ENCODE peak calls at places on chromosomes 13 and 19, in four cellular contexts. M is AG04450, R is IMR-90, U is esophagus squamous epithelium. N is an unnamed sample.

GRCh38 chr19:10270616-10271394 is at the start of gene ICAM1:
- DNase-seq in U (no peak), M (no peak), R (peak; percentile 66), N (peak; percentile 22)

GRCh38 chr13:79282976-79283375 is 123.1 kb downstream of the RBM26 start:
- DNase-seq in M (no peak), R (no peak), U (no peak), N (no peak)

GRCh38 chr13:48636550-48636949 is 17.2 kb upstream of the CYSLTR2 start:
- DNase-seq in R (peak; percentile 31), M (no peak), U (no peak), N (no peak)

GRCh38 chr19:38285567-38285966 is 18.5 kb upstream of the C19orf33 start:
- DNase-seq in U (no peak), R (peak; percentile 62), M (no peak), N (no peak)

GRCh38 chr13:42575938-42576337 is 2.0 kb downstream of the TNFSF11 start:
- DNase-seq in R (no peak), U (no peak), M (no peak), N (no peak)

GRCh38 chr19:49160450-49161189 is 3.0 kb downstream of the TRPM4 start:
- DNase-seq in U (no peak), M (no peak), R (no peak), N (no peak)

GRCh38 chr13:94054159-94054558 is 425.3 kb downstream of the DCT start:
- DNase-seq in R (no peak), U (no peak), M (no peak), N (no peak)

GRCh38 chr19:575527-576506 is 3.4 kb downstream of the BSG start:
- DNase-seq in U (no peak), M (no peak), R (peak; percentile 37), N (peak; percentile 54)

GRCh38 chr19:37564624-37565369 is 29.8 kb downstream of the ZNF571 start:
- DNase-seq in M (no peak), U (no peak), R (no peak), N (no peak)

GRCh38 chr19:11849264-11849615 is 714 bp downstream of the ZNF439 start:
- DNase-seq in M (no peak), U (no peak), R (no peak), N (no peak)

GRCh38 chr19:45771331-45771933 is 2.4 kb upstream of the SIX5 start:
- DNase-seq in U (no peak), M (no peak), R (no peak), N (no peak)

GRCh38 chr19:2561895-2562294 is 86.0 kb downstream of the GADD45B start:
- DNase-seq in R (no peak), U (no peak), M (no peak), N (no peak)

GRCh38 chr13:20492641-20493040 is 33.0 kb downstream of the CRYL1 start:
- DNase-seq in M (no peak), R (peak; percentile 65), U (no peak), N (no peak)

DNA sequence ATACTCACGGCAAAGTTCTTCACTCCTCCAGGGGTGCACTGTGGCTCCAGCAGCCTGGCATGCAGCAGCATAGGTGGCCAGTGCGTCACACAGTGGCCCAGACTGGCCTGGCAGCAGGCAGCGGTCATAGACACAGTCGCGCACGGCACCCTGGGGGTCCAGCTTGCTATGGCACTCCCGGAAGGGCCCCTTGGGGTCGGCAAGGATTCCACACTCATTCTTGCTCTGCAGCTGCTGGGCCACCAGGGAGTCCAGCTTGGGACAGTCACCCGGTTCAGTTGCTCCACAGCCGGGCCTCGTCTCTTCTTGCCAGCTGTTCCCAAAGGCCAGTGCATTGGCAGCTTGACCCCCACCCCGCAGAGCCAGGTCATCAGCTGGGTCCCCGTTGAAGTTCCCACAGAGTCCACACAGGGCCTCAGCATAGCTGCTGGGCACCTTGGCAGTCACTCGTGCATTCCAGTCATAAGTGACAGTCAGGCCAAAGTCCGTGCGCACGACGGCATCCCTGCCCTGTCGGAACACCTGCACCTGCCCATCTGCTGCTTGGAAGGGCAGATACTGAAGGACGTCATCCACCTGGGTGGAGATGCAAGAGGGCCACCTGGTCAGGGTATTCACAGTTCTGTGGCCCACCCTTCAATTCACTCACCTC is 20.6 kb downstream of the FCGBP start:
- DNase-seq in R (no peak), M (no peak), U (no peak), N (no peak)
- TF ChIP-seq CTCF in R (no peak), M (no peak), U (no peak), N (no peak)

GRCh38 chr13:30375436-30375835 is 46.9 kb upstream of the UBE2L5 start:
- DNase-seq in M (no peak), R (no peak), U (no peak), N (no peak)

GRCh38 chr13:30377312-30377685 is 45.0 kb upstream of the UBE2L5 start:
- DNase-seq in M (no peak), U (no peak), R (no peak), N (no peak)

GRCh38 chr13:30381049-30381448 is 41.2 kb upstream of the UBE2L5 start:
- DNase-seq in U (no peak), R (no peak), M (no peak), N (no peak)

GRCh38 chr13:30373727-30374126 is 48.6 kb upstream of the UBE2L5 start:
- DNase-seq in M (no peak), U (peak; percentile 4), R (no peak), N (no peak)

DNA sequence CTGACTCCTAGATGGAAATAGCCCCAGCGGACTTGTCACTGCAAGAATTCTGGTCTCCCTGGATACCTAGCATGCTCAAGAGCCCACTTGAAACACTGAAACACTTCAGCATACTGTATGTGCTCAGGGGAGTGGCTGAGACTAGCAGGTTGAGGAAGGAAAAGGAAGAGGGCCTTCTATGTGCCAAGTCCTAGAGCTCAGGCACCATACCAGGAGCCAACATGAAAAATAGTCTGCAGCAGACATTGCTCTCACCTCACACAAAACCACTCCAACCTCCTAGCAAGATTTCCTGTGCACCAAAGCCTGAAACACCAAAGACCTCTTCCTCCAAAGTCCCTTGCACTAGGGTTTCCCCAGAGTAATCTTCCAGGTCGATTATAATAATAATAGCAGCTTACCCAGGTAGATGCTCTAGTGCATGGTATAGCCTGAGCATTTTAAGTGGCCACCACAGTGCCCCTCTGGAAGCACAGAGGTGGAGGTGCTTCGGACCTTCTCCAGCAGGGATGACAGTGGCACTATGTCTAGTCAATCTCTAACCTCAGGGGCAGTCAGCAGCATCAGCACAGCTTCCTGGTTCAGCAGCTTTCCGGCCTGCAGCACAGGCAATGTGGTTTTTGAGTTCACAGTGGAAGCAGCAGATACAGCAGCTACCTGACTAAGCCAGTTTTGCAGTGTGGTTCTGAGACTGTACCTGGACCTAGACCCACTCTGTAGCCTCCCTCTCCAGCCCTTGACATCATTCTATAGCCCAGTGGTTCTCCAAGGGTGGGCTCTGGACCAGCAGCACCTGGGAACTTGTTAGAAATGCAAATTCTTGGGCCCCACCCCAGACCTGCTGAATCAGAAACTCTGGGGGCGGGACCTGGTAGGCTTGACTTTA is 45.6 kb upstream of the UBE2L5 start:
- DNase-seq in U (peak; percentile 16), R (no peak), M (no peak), N (no peak)
- H3K4me3 ChIP-seq in U (peak overlapping the region; percentile 38), R (no peak overlapping the region), M (no peak overlapping the region), N (no peak overlapping the region)

GRCh38 chr13:33875658-33876401 is 57.9 kb downstream of the RFC3 start:
- DNase-seq in R (no peak), U (no peak), M (no peak), N (no peak)

GRCh38 chr13:33872005-33872351 is 54.0 kb downstream of the RFC3 start:
- DNase-seq in U (no peak), R (no peak), M (no peak), N (no peak)

GRCh38 chr13:33876716-33877394 is 58.9 kb downstream of the RFC3 start:
- DNase-seq in M (no peak), R (no peak), U (no peak), N (no peak)

GRCh38 chr13:33873251-33873908 is 55.4 kb downstream of the RFC3 start:
- DNase-seq in M (no peak), R (no peak), U (no peak), N (no peak)

GRCh38 chr13:33874871-33875270 is 56.9 kb downstream of the RFC3 start:
- DNase-seq in R (no peak), M (no peak), U (no peak), N (no peak)
- TF ChIP-seq CTCF in R (no peak), M (peak; percentile 6), U (no peak), N (peak; percentile 32)

GRCh38 chr13:98672947-98673545 is 79.4 kb downstream of the SLC15A1 start:
- DNase-seq in M (peak; percentile 52), R (peak; percentile 75), U (no peak), N (peak; percentile 30)

GRCh38 chr13:98675837-98676236 is 76.6 kb downstream of the SLC15A1 start:
- DNase-seq in U (no peak), R (no peak), M (no peak), N (no peak)

GRCh38 chr13:98677398-98677797 is 75.1 kb downstream of the SLC15A1 start:
- DNase-seq in M (peak; percentile 15), U (no peak), R (peak; percentile 69), N (no peak)

GRCh38 chr13:98676239-98676638 is 76.2 kb downstream of the SLC15A1 start:
- DNase-seq in U (no peak), R (no peak), M (no peak), N (no peak)

DNA sequence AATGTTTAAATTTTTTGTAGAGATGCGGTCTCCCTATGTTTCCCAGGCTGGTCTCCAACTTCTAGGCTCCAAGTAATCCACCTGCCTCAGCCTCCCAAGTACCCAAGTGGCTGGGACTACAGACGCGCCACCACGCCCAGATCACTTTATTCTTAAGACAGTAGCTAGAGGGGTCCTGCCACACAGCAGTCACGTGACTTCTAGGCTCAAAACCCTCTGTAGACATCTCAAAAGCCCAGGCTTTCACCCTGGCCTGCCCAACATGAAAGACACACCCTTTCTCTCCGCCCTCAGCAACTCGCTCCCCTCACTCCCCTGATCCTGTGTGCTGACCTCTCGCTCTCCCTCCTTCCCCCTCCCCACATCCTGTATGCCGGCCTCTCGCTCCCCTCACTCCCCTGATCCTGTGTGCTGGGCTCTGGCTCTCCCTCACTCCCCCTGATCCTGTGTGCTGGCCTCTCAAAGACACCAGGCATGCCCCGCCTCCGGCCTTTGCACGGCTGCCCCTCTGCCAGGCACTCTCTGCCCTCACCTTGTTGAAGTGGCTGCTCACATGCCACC is 77.4 kb downstream of the SLC15A1 start:
- DNase-seq in M (no peak), R (no peak), U (no peak), N (no peak)
- H3K4me3 ChIP-seq in M (no peak overlapping the region), R (no peak overlapping the region), U (no peak overlapping the region), N (no peak overlapping the region)

DNA sequence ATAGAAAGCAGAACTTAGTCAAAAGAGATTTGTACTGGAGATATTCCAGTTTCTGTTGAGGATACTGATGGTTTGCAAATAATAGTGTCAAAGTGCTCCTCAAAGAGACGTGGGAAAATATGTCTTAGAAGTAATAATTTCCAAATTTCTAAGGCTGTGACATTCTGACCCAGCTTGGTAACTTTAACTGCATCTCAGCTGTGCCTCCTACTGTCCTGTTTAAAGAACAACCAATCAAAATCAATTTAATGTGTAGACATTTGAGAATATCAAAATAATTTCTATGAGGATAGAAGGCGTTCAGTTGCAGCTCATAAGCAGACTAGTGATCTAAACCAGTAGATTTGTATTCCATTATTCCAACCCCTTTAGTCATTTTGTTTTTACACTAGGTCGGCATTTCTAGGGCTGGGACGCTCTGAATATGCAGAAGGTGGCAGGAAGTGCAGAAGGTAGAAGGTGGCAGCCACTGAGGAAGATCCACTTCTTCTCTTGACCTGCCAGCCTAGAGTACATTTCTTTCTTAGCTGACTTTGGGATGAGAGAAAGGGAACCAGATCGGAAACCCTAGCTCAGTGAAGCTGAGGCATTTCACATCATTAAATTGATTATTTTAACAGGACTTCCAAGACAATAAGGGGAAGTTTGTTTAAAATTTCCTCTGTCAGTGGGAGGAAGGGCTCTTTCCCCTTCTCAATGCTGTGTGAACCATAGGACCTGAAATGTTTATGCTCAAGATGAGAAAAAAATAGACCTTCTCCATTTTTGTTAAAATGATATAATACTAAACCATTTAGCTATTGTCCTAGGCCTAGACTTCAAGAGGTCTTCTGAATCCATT is 67.5 kb downstream of the COL4A1 start:
- DNase-seq in U (no peak), M (no peak), R (no peak), N (no peak)
- TF ChIP-seq CTCF in U (no peak), M (no peak), R (peak; percentile 10), N (no peak)

GRCh38 chr13:30529085-30529815 is 63.5 kb upstream of the HMGB1 start:
- DNase-seq in U (no peak), M (no peak), R (peak; percentile 29), N (no peak)

GRCh38 chr13:30526612-30527217 is 61.0 kb upstream of the HMGB1 start:
- DNase-seq in M (no peak), R (peak; percentile 25), U (no peak), N (no peak)
- H3K4me3 ChIP-seq in M (no peak overlapping the region), R (no peak overlapping the region), U (no peak overlapping the region), N (no peak overlapping the region)